ENCODE peak calls at places on chromosomes 7 and 10, in five cellular contexts. One of them, this sample, is unnamed.
A peak's percentile ranks its signal among the peaks of the same experiment; 100 is the strongest.

GRCh38 chr7:47228386-47229014 is 353.4 kb downstream of the TNS3 start:
- DNase-seq in heart left ventricle: no peak
- DNase-seq in D341Med: no peak
- DNase-seq in Peyer's patch: no peak
- DNase-seq in fibroblast of the aortic adventitia: no peak
- DNase-seq in this sample: no peak

GRCh38 chr10:101397140-101397539 is 43.2 kb downstream of the BTRC start:
- DNase-seq in heart left ventricle: no peak
- DNase-seq in D341Med: no peak
- DNase-seq in Peyer's patch: no peak
- DNase-seq in fibroblast of the aortic adventitia: peak; percentile 80
- DNase-seq in this sample: no peak

GRCh38 chr10:107144490-107144889 is 20.0 kb downstream of the SORCS1 start:
- DNase-seq in heart left ventricle: no peak
- DNase-seq in D341Med: no peak
- DNase-seq in Peyer's patch: no peak
- DNase-seq in fibroblast of the aortic adventitia: no peak
- DNase-seq in this sample: no peak

GRCh38 chr7:150465414-150465813 is 15.0 kb downstream of the GIMAP8 start:
- DNase-seq in heart left ventricle: no peak
- DNase-seq in D341Med: no peak
- DNase-seq in Peyer's patch: no peak
- DNase-seq in fibroblast of the aortic adventitia: no peak
- DNase-seq in this sample: no peak

GRCh38 chr10:13956826-13957225 is 370.1 kb downstream of the PRPF18 start:
- DNase-seq in heart left ventricle: peak; percentile 61
- DNase-seq in D341Med: no peak
- DNase-seq in Peyer's patch: peak; percentile 67
- DNase-seq in fibroblast of the aortic adventitia: peak; percentile 93
- DNase-seq in this sample: no peak

GRCh38 chr10:47418321-47418720 is 34.2 kb upstream of the ZNF488 start:
- DNase-seq in heart left ventricle: no peak
- DNase-seq in D341Med: no peak
- DNase-seq in Peyer's patch: no peak
- DNase-seq in fibroblast of the aortic adventitia: no peak
- DNase-seq in this sample: no peak

GRCh38 chr7:81008901-81009300 is 90.0 kb upstream of the SEMA3C start:
- DNase-seq in heart left ventricle: no peak
- DNase-seq in D341Med: no peak
- DNase-seq in Peyer's patch: no peak
- DNase-seq in fibroblast of the aortic adventitia: no peak
- DNase-seq in this sample: no peak

GRCh38 chr7:157035979-157036378 is 25.5 kb upstream of the MNX1 start:
- DNase-seq in heart left ventricle: no peak
- DNase-seq in D341Med: no peak
- DNase-seq in Peyer's patch: no peak
- DNase-seq in fibroblast of the aortic adventitia: no peak
- DNase-seq in this sample: no peak

GRCh38 chr7:32518534-32519140 is 23.3 kb downstream of the AVL9 start:
- DNase-seq in heart left ventricle: no peak
- DNase-seq in D341Med: no peak
- DNase-seq in Peyer's patch: no peak
- DNase-seq in fibroblast of the aortic adventitia: peak; percentile 43
- DNase-seq in this sample: no peak

GRCh38 chr7:94052398-94053180 is 48.4 kb upstream of the BET1 start:
- DNase-seq in heart left ventricle: no peak
- DNase-seq in D341Med: no peak
- DNase-seq in Peyer's patch: peak; percentile 51
- DNase-seq in fibroblast of the aortic adventitia: no peak
- DNase-seq in this sample: no peak

GRCh38 chr10:11401314-11402222 is 209.9 kb downstream of the USP6NL start:
- DNase-seq in heart left ventricle: no peak
- DNase-seq in D341Med: peak; percentile 7
- DNase-seq in Peyer's patch: peak; percentile 55
- DNase-seq in fibroblast of the aortic adventitia: no peak
- DNase-seq in this sample: no peak

This sample was measured in CD14-positive monocyte.